ENCODE peak calls at places on chromosomes 3 and 15, in five cellular contexts. D is ovary, T is transverse colon, V is IMR-90, N is stomach. A is an unnamed sample.
A peak's percentile ranks its signal among the peaks of the same experiment; 100 is the strongest.

GRCh38 chr3:172678068-172678467 is 32.8 kb downstream of the NCEH1 start:
- DNase-seq in D (no peak), T (no peak), V (no peak), N (no peak), A (no peak)

GRCh38 chr3:79517766-79518413 is 249.9 kb downstream of the ROBO1 start:
- DNase-seq in D (no peak), T (no peak), V (peak; percentile 39), N (no peak), A (peak; percentile 15)

GRCh38 chr15:74642328-74642723 is 26.7 kb downstream of the CLK3 start:
- DNase-seq in D (no peak), T (no peak), V (no peak), N (peak; percentile 46), A (peak; percentile 41)

GRCh38 chr3:71780430-71780829 is 4.5 kb downstream of the PROK2 start:
- DNase-seq in D (no peak), T (no peak), V (no peak), N (no peak), A (no peak)

GRCh38 chr3:30539772-30540171 is 66.6 kb upstream of the TGFBR2 start:
- DNase-seq in D (no peak), T (no peak), V (peak; percentile 88), N (no peak), A (no peak)

GRCh38 chr3:72312339-72312738 is 527.4 kb upstream of the PROK2 start:
- DNase-seq in D (no peak), T (no peak), V (no peak), N (no peak), A (no peak)

GRCh38 chr15:52856286-52856685 is 66.2 kb upstream of the ONECUT1 start:
- DNase-seq in D (no peak), T (no peak), V (no peak), N (no peak), A (no peak)

GRCh38 chr3:54663558-54664114 is 264.2 kb downstream of the LRTM1 start:
- DNase-seq in D (no peak), T (no peak), V (no peak), N (no peak), A (no peak)

GRCh38 chr3:62873672-62874397 is 1.4 kb downstream of the CADPS start:
- DNase-seq in D (peak; percentile 48), T (peak; percentile 59), V (no peak), N (no peak), A (peak; percentile 57)

GRCh38 chr3:128489860-128490649 is 2.9 kb downstream of the GATA2 start:
- DNase-seq in D (peak; percentile 55), T (no peak), V (no peak), N (no peak), A (peak; percentile 59)

GRCh38 chr3:126449621-126450051 is 26.1 kb downstream of the ZXDC start:
- DNase-seq in D (no peak), T (no peak), V (no peak), N (peak; percentile 25), A (no peak)

GRCh38 chr3:64163755-64164148 is 61.5 kb downstream of the PRICKLE2 start:
- DNase-seq in D (no peak), T (no peak), V (peak; percentile 96), N (no peak), A (no peak)

GRCh38 chr3:66441124-66441523 is 59.7 kb downstream of the LRIG1 start:
- DNase-seq in D (no peak), T (no peak), V (peak; percentile 72), N (no peak), A (no peak)

GRCh38 chr15:94263341-94264273 is 32.2 kb downstream of the MCTP2 start:
- DNase-seq in D (no peak), T (no peak), V (peak; percentile 48), N (no peak), A (no peak)

GRCh38 chr15:48641416-48641815 is 4.1 kb downstream of the FBN1 start:
- DNase-seq in D (no peak), T (no peak), V (peak; percentile 47), N (no peak), A (no peak)

GRCh38 chr15:58467121-58467721 is 35.4 kb downstream of the LIPC start:
- DNase-seq in D (peak; percentile 47), T (no peak), V (no peak), N (no peak), A (peak; percentile 45)

GRCh38 chr15:81015595-81016252 is 15.0 kb downstream of the TLNRD1 start:
- DNase-seq in D (no peak), T (no peak), V (no peak), N (no peak), A (peak; percentile 32)

GRCh38 chr3:108124337-108125150 is 33.7 kb upstream of the CD47 start:
- DNase-seq in D (no peak), T (peak; percentile 38), V (no peak), N (no peak), A (no peak)

GRCh38 chr3:108127301-108127988 is 36.6 kb upstream of the CD47 start:
- DNase-seq in D (no peak), T (peak; percentile 37), V (no peak), N (no peak), A (no peak)

GRCh38 chr3:108126348-108126747 is 35.5 kb upstream of the CD47 start:
- DNase-seq in D (no peak), T (no peak), V (no peak), N (no peak), A (no peak)

GRCh38 chr3:108125151-108125540 is 34.3 kb upstream of the CD47 start:
- DNase-seq in D (no peak), T (no peak), V (no peak), N (no peak), A (no peak)

DNA sequence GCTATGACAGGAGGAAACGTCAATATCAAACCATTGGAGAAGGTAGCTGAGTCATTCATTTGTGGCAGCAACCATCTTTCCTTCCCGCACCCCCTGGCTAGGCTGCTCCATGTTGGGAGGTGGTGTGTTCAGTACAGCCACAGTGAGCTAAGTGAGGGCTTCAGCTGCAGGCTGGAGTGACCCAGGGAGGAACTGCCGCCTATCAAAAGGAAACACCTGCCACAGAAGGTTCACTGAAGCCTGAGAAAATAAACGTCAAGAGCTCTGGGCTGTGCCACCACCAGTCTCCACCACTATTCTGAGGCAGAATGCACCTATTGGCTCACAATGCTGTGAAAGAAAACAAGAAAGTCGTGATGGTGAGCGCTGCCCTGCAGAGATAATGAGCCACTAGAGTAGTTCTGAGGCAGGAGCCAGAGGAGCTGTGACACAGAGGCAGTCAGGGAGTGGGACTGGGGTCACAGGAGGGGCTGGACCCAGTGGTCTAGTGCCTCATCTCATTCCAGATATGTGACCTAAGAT is 34.8 kb upstream of the CD47 start:
- DNase-seq in D (no peak), T (peak; percentile 53), V (no peak), N (no peak), A (no peak)
- TF ChIP-seq POLR2A in D (no peak), T (peak; percentile 38), V (no peak), N (no peak), A (no peak)

GRCh38 chr3:53167418-53168174 is 6.6 kb downstream of the PRKCD start:
- DNase-seq in D (no peak), T (no peak), V (no peak), N (no peak), A (no peak)
- H3K27ac ChIP-seq in D (no peak overlapping the region), T (peak overlapping the region; percentile 71), V (no peak overlapping the region), N (peak overlapping the region; percentile 44), A (no peak overlapping the region)

DNA sequence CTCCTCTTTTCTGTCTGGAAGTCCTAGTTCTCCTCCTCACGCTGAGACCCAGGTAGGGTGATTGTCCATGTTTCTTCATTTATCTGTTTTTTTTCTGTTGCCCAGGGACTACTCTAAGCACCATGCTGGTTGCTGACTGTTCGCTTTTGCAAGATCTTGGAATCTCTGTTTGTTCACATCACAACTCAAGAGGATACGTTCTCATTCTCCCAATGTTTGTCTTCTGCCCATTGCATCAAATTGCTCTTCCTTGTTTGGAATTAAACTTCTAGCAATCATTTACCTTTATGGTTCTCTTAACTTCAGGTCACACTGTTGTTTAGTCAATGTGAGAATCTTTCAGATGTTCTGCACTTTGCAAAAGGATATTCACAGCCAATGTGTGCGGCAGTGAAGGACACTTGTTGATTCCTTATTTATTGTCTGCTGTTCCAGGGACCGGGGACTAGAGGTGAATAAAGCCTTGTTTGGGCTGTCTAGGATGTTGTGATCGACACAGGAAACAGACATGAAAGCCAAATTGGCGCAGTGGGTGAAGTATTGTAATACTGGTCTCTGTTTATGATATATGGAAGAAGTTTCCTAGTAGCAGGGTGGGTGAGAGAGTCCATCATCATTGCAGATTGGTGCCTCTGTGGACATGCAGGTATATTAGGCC is 24.5 kb downstream of the LPP start:
- DNase-seq in D (no peak), T (no peak), V (no peak), N (no peak), A (no peak)
- H3K4me1 ChIP-seq in D (peaks cover 19% of the 10 kb centered on the region), T (peaks cover 73% of the 10 kb centered on the region), V (peaks cover 19% of the 10 kb centered on the region), N (peaks cover 95% of the 10 kb centered on the region), A (peaks cover 18% of the 10 kb centered on the region)

GRCh38 chr15:64825431-64826294 is at the start of gene PIF1:
- DNase-seq in D (peak; percentile 84), T (peak; percentile 92), V (peak; percentile 99), N (peak; percentile 89), A (peak; percentile 91)
- TF ChIP-seq POLR2A in D (peak; percentile 63), T (peak; percentile 50), V (peak; percentile 71), N (no peak), A (peak; percentile 29)

GRCh38 chr3:108806316-108806715 is 16.3 kb upstream of the TRAT1 start:
- DNase-seq in D (no peak), T (no peak), V (no peak), N (no peak), A (no peak)
- H3K27ac ChIP-seq in D (no peak overlapping the region), T (peak overlapping the region; percentile 30), V (no peak overlapping the region), N (no peak overlapping the region), A (no peak overlapping the region)

A was measured in body of pancreas.